ENCODE peak calls at places on chromosomes 16 and 17, in six cellular contexts. I, C, Z, N, T and U are unnamed samples.

GRCh38 chr17:29585080-29585751 is 4.2 kb downstream of the GIT1 start:
- DNase-seq in Z (peak; percentile 53), N (no peak), T (peak; percentile 56), I (no peak), C (no peak), U (peak; percentile 74)

GRCh38 chr16:49856741-49857330 is 924 bp upstream of the ZNF423 start:
- DNase-seq in I (peak; percentile 79), N (peak; percentile 69), C (peak; percentile 72), T (peak; percentile 87), Z (peak; percentile 79), U (peak; percentile 86)

GRCh38 chr17:48051706-48052486 is 3.7 kb downstream of the NFE2L1 start:
- DNase-seq in I (peak; percentile 44), N (no peak), Z (no peak), C (no peak), T (peak; percentile 74), U (peak; percentile 77)

GRCh38 chr17:64739316-64740058 is 77.4 kb upstream of the SMURF2 start:
- DNase-seq in C (no peak), N (no peak), Z (peak; percentile 20), T (no peak), I (peak; percentile 28), U (no peak)

GRCh38 chr16:12551530-12551929 is 252.2 kb downstream of the CPPED1 start:
- DNase-seq in N (no peak), Z (no peak), T (no peak), I (no peak), C (no peak), U (no peak)

GRCh38 chr16:10827691-10828341 is 9.2 kb upstream of the TVP23A start:
- DNase-seq in C (peak; percentile 61), I (peak; percentile 57), Z (no peak), N (peak; percentile 2), T (peak; percentile 90), U (peak; percentile 90)

GRCh38 chr16:87956169-87956770 is 5.0 kb downstream of the BANP start:
- DNase-seq in C (no peak), Z (no peak), N (peak; percentile 25), T (peak; percentile 69), I (no peak), U (peak; percentile 50)

GRCh38 chr16:49843758-49844157 is 12.2 kb downstream of the ZNF423 start:
- DNase-seq in I (no peak), T (no peak), N (no peak), Z (no peak), C (no peak), U (no peak)

GRCh38 chr16:11526921-11527320 is 59.8 kb downstream of the LITAF start:
- DNase-seq in I (no peak), N (no peak), Z (no peak), C (no peak), T (no peak), U (no peak)

GRCh38 chr17:51640108-51640622 is 379.8 kb downstream of the UTP18 start:
- DNase-seq in T (no peak), N (no peak), I (no peak), Z (peak; percentile 49), C (no peak), U (no peak)

GRCh38 chr16:89157778-89158177 is 13.8 kb upstream of the CDH15 start:
- DNase-seq in I (no peak), Z (no peak), N (no peak), T (no peak), C (no peak), U (no peak)

GRCh38 chr16:25228372-25228771 is 11.6 kb downstream of the AQP8 start:
- DNase-seq in Z (no peak), N (no peak), I (no peak), T (no peak), C (no peak), U (no peak)

GRCh38 chr17:27577884-27578717 is 52.9 kb upstream of the LGALS9 start:
- DNase-seq in T (no peak), Z (no peak), C (no peak), N (no peak), I (no peak), U (peak; percentile 77)

GRCh38 chr16:7976125-7976524 is 614.2 kb downstream of the TMEM114 start:
- DNase-seq in Z (no peak), T (no peak), I (no peak), N (no peak), C (no peak), U (no peak)

GRCh38 chr17:9434502-9435113 is 141.0 kb downstream of the STX8 start:
- DNase-seq in N (no peak), Z (no peak), C (no peak), T (no peak), I (no peak), U (no peak)

GRCh38 chr16:65312795-65313194 is 190.9 kb upstream of the CDH11 start:
- DNase-seq in C (no peak), T (no peak), I (no peak), Z (no peak), N (no peak), U (no peak)

GRCh38 chr17:80352991-80353665 is 61.8 kb upstream of the ENDOV start:
- DNase-seq in Z (no peak), T (no peak), C (no peak), N (no peak), I (no peak), U (no peak)

GRCh38 chr16:75281826-75282225 is 30.4 kb upstream of the BCAR1 start:
- DNase-seq in N (no peak), I (no peak), C (no peak), Z (no peak), T (no peak), U (no peak)